ENCODE peak calls at places on chromosomes 11 and 22, in five cellular contexts. N is GM12878, L is K562, T is H1, B is HepG2. E is an unnamed sample.

GRCh38 chr11:87224486-87224885 is 186.8 kb downstream of the TMEM135 start:
- DNase-seq in N (no peak), L (no peak), T (no peak), B (no peak), E (no peak)

GRCh38 chr11:86606849-86607481 is 65.5 kb downstream of the ME3 start:
- DNase-seq in N (no peak), L (no peak), T (no peak), B (no peak), E (no peak)

GRCh38 chr11:65425971-65426838 is 3.6 kb downstream of the NEAT1 start:
- DNase-seq in N (no peak), L (no peak), T (no peak), B (no peak), E (no peak)

GRCh38 chr11:6475936-6476335 is 2.2 kb upstream of the TRIM3 start:
- DNase-seq in N (no peak), L (no peak), T (no peak), B (peak), E (peak)

GRCh38 chr11:61151545-61152252 is 9.5 kb downstream of the VPS37C start:
- DNase-seq in N (no peak), L (peak), T (no peak), B (no peak), E (no peak)

GRCh38 chr11:19739872-19740271 is 27.2 kb downstream of the NAV2 start:
- DNase-seq in N (no peak), L (no peak), T (no peak), B (peak), E (peak)

GRCh38 chr11:71420455-71421241 is 27.5 kb downstream of the DHCR7 start:
- DNase-seq in N (peak), L (peak), T (peak), B (peak), E (peak)

GRCh38 chr22:32327066-32327465 is 30.6 kb upstream of the RFPL3 start:
- DNase-seq in N (no peak), L (no peak), T (no peak), B (no peak), E (no peak)

GRCh38 chr11:20355221-20356219 is 8.0 kb upstream of the HTATIP2 start:
- DNase-seq in N (no peak), L (peak), T (no peak), B (peak), E (peak)

GRCh38 chr22:25021409-25021808 is 68.9 kb downstream of the KIAA1671 start:
- DNase-seq in N (no peak), L (no peak), T (no peak), B (no peak), E (no peak)

GRCh38 chr11:133832096-133833081 is 12.9 kb downstream of the SPATA19 start:
- DNase-seq in N (no peak), L (no peak), T (no peak), B (no peak), E (no peak)

GRCh38 chr11:78354741-78355705 is 62.6 kb downstream of the GAB2 start:
- DNase-seq in N (no peak), L (no peak), T (no peak), B (no peak), E (peak)

GRCh38 chr22:46336119-46337078 is 885 bp downstream of the TRMU start:
- DNase-seq in N (no peak), L (peak), T (no peak), B (peak), E (peak)

GRCh38 chr11:95570845-95571244 is 218.7 kb downstream of the FAM76B start:
- DNase-seq in N (no peak), L (no peak), T (no peak), B (no peak), E (no peak)

GRCh38 chr11:80519591-80520258 is 1078.9 kb upstream of the TENM4 start:
- DNase-seq in N (no peak), L (no peak), T (no peak), B (no peak), E (no peak)

GRCh38 chr11:114314096-114314495 is 17.9 kb downstream of the NNMT start:
- DNase-seq in N (no peak), L (no peak), T (no peak), B (no peak), E (no peak)

GRCh38 chr11:18027475-18027874 is 14.6 kb upstream of the SERGEF start:
- DNase-seq in N (no peak), L (no peak), T (no peak), B (no peak), E (no peak)

GRCh38 chr11:91664521-91664920 is 560.1 kb upstream of the FAT3 start:
- DNase-seq in N (no peak), L (no peak), T (no peak), B (no peak), E (peak)

GRCh38 chr11:27371490-27371889 is 8.5 kb upstream of the CCDC34 start:
- DNase-seq in N (no peak), L (no peak), T (no peak), B (no peak), E (no peak)

GRCh38 chr11:27370374-27370773 is 7.4 kb upstream of the CCDC34 start:
- DNase-seq in N (no peak), L (no peak), T (no peak), B (no peak), E (peak)

GRCh38 chr11:27372159-27372558 is 9.1 kb upstream of the CCDC34 start:
- DNase-seq in N (no peak), L (peak), T (no peak), B (no peak), E (no peak)

GRCh38 chr11:27363576-27364115 is 631 bp upstream of the CCDC34 start:
- DNase-seq in N (no peak), L (no peak), T (no peak), B (no peak), E (no peak)

DNA sequence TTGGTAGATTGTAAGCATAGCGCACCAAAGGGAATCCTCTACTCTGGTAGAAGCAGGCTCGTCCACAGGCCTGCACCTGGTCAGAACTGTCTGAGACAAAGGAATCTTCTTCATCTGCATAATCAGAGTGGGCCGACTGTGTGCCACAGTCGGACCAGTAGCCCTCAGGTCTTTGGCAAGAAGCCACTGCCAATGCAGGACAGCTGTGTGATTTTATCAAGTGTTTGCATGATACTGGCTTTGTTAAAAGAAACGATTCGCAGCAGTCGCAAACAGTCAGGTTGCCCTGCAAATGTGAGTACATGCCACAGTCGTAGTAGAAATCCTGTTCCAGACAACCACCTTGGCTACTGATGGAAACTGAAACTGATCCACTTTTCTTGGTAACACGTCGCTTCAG is 4.9 kb upstream of the CCDC34 start:
- DNase-seq in N (no peak), L (no peak), T (no peak), B (no peak), E (no peak)
- TF ChIP-seq CREB1 in N (no peak), L (no peak), T (no peak), B (no peak), E (no peak)

GRCh38 chr11:75239551-75240290 is 853 bp upstream of the TPBGL start:
- DNase-seq in N (no peak), L (no peak), T (no peak), B (no peak), E (peak)
- H3K4me3 ChIP-seq in N (no peak), L (no peak), T (peak), B (peak), E (peak)

GRCh38 chr11:68014157-68014965 is 4.2 kb downstream of the ALDH3B1 start:
- DNase-seq in N (no peak), L (no peak), T (no peak), B (no peak), E (no peak)
- TF ChIP-seq CREB1 in N (no peak), L (no peak), T (no peak), B (no peak), E (no peak)

DNA sequence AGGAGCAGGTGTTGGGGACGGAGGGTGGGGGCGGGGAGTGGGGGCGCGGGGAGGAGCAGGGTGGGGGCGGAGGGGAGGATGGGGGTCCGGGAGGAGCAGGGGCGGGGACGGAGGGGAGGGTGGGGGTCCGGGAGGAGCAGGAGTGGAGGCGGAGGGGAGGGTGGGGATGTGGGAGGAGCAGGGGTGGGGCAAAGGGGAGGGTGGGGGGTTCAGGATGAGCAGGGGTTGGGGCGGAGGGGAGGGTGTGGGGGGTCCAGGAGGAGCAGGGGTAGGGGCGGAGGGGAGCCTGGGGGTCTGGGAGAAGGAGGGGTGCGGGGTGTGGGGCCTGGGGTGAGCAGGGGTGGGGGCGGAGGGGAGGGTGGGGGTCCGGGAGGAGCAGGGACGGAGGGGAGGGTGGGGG is 17.1 kb downstream of the CRELD2 start:
- DNase-seq in N (no peak), L (peak), T (no peak), B (no peak), E (peak)
- H3K4me3 ChIP-seq in N (no peak), L (no peak), T (no peak), B (no peak), E (no peak)